ENCODE peak calls at places on chromosomes 3 and 15, in six cellular contexts. One of them, this sample, is unnamed.

GRCh38 chr15:91113036-91113435 is 13.0 kb downstream of the SV2B start:
- DNase-seq in K562: no peak
- DNase-seq in GM12878: no peak
- DNase-seq in H1: no peak
- DNase-seq in GM12891: no peak
- DNase-seq in HepG2: no peak
- DNase-seq in this sample: no peak

GRCh38 chr15:31397851-31398661 is 71.4 kb downstream of the KLF13 start:
- DNase-seq in H1: no peak
- DNase-seq in HepG2: no peak
- DNase-seq in GM12878: no peak
- DNase-seq in K562: no peak
- DNase-seq in GM12891: no peak
- DNase-seq in this sample: no peak

GRCh38 chr3:122665226-122665786 is 15.3 kb upstream of the PARP14 start:
- DNase-seq in H1: no peak
- DNase-seq in K562: no peak
- DNase-seq in GM12891: no peak
- DNase-seq in HepG2: no peak
- DNase-seq in GM12878: no peak
- DNase-seq in this sample: no peak

GRCh38 chr3:113423699-113424098 is 17.6 kb downstream of the CFAP44 start:
- DNase-seq in HepG2: no peak
- DNase-seq in GM12878: peak
- DNase-seq in H1: no peak
- DNase-seq in K562: no peak
- DNase-seq in GM12891: no peak
- DNase-seq in this sample: no peak

GRCh38 chr3:133124511-133124910 is 86.3 kb downstream of the TMEM108 start:
- DNase-seq in H1: no peak
- DNase-seq in GM12878: no peak
- DNase-seq in GM12891: no peak
- DNase-seq in K562: no peak
- DNase-seq in HepG2: no peak
- DNase-seq in this sample: no peak

GRCh38 chr15:78353093-78353492 is 12.9 kb downstream of the CRABP1 start:
- DNase-seq in H1: no peak
- DNase-seq in GM12891: no peak
- DNase-seq in GM12878: peak
- DNase-seq in K562: peak
- DNase-seq in HepG2: peak
- DNase-seq in this sample: no peak

GRCh38 chr3:157261000-157261399 is 101.1 kb upstream of the CCNL1 start:
- DNase-seq in H1: no peak
- DNase-seq in GM12878: no peak
- DNase-seq in HepG2: no peak
- DNase-seq in GM12891: no peak
- DNase-seq in K562: no peak
- DNase-seq in this sample: no peak

GRCh38 chr3:153127788-153128187 is 34.2 kb upstream of the RAP2B start:
- DNase-seq in HepG2: no peak
- DNase-seq in GM12891: no peak
- DNase-seq in GM12878: no peak
- DNase-seq in H1: no peak
- DNase-seq in K562: no peak
- DNase-seq in this sample: no peak

GRCh38 chr3:8593022-8593817 is 51.4 kb downstream of the SSUH2 start:
- DNase-seq in K562: no peak
- DNase-seq in HepG2: no peak
- DNase-seq in H1: peak
- DNase-seq in GM12891: no peak
- DNase-seq in GM12878: no peak
- DNase-seq in this sample: no peak

GRCh38 chr3:99686469-99686868 is 48.1 kb downstream of the COL8A1 start:
- DNase-seq in H1: no peak
- DNase-seq in GM12891: no peak
- DNase-seq in GM12878: no peak
- DNase-seq in K562: no peak
- DNase-seq in HepG2: no peak
- DNase-seq in this sample: no peak
- TF ChIP-seq POLR2A in H1: no peak
- TF ChIP-seq POLR2A in GM12891: no peak
- TF ChIP-seq POLR2A in GM12878: no peak
- TF ChIP-seq POLR2A in K562: no peak
- TF ChIP-seq POLR2A in HepG2: no peak
- TF ChIP-seq POLR2A in this sample: no peak

DNA sequence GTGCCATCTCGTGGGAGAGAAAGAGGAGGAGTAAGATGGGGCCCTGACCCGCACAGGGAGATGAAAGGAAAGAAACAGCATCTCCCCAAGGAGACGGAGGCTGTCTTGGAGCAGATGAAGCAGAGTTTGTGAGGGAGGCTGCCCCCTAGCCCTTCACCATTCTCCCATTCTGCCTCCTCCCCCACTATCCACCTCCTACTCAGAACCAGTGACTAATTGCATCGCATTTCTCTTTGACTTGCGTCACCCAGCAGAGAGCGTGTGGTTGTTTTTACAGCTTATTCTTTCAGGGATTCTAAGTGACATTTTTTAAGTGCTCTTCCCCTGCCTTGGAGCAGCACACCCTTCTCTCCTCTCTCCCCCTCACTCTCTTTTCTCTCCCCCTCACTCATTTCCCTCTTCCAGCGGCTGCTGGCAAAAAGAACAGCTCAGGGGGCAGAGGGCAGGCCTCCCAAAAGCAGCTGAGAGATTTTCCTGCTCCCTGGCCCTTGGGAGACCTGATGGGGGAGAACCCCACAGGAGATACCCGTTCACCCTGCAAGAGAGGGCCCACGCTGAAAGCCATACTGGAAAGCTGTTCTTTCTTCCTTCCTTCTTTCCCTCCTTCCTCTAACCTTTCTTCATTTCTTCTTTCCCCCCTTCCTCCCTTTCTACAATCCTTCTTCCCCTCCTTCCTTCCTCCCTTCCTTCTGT is 91.8 kb downstream of the MRPL46 start:
- DNase-seq in K562: no peak
- DNase-seq in H1: peak
- DNase-seq in GM12891: no peak
- DNase-seq in HepG2: no peak
- DNase-seq in GM12878: no peak
- DNase-seq in this sample: no peak
- TF ChIP-seq TAF1 in K562: no peak
- TF ChIP-seq TAF1 in H1: no peak
- TF ChIP-seq TAF1 in GM12891: no peak
- TF ChIP-seq TAF1 in HepG2: no peak
- TF ChIP-seq TAF1 in GM12878: no peak
- TF ChIP-seq TAF1 in this sample: no peak

DNA sequence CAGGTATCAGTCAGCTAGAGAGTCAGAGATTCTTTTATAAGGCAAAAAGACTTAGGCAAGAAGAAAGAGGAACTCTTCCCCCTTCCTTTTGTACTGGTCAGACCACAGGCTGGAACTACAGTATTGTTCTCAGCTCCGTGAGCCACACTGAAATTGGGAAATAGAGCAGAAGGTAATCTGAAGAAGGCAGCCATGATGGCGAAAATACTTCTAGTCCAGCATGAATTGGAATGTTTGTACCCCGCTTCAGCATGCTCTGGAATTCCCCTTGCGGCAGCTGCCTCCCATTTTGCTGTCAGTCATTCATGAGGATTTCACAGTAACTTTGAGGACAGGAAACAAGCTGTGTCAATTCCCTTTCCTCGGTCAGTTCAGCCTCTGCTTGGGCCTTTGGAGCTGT is 96.2 kb downstream of the CORO2B start:
- DNase-seq in GM12891: no peak
- DNase-seq in H1: no peak
- DNase-seq in HepG2: no peak
- DNase-seq in K562: no peak
- DNase-seq in GM12878: peak
- DNase-seq in this sample: no peak
- TF ChIP-seq POLR2AphosphoS5 in GM12891: no peak
- TF ChIP-seq POLR2AphosphoS5 in H1: no peak
- TF ChIP-seq POLR2AphosphoS5 in HepG2: no peak
- TF ChIP-seq POLR2AphosphoS5 in K562: no peak
- TF ChIP-seq POLR2AphosphoS5 in GM12878: no peak
- TF ChIP-seq POLR2AphosphoS5 in this sample: no peak

DNA sequence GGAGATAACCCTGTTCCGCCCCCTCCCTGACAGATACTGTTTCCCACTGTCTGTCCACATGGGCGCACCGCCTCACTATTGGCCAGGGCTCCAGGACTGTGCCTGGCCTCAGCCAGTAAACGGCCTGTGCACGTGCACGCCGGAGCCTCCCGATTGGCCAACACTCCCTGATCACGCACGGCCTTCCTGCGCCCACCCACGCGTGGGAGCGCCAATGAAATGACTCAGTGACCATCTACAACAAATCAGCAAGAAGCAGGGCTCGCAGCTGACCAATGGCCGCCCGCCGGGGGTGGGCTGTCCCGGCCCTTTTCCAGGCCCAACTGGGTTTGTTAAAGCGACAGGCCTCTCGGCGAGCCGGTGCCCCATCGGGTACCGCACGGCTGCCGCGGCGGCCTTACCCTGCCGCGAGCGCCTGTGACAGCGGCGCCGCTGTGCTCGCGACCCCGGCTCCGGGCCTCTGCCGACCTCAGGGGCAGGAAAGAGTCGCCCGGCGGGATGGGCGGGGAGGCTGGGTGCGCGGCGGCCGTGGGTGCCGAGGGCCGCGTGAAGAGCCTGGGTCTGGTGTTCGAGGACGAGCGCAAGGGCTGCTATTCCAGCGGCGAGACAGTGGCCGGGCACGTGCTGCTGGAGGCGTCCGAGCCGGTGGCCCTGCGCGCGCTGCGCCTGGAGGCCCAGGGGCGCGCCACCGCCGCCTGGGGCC is at the start of gene ARRDC4:
- DNase-seq in H1: peak
- DNase-seq in GM12891: peak
- DNase-seq in HepG2: peak
- DNase-seq in K562: peak
- DNase-seq in GM12878: no peak
- DNase-seq in this sample: no peak
- TF ChIP-seq POLR2A in H1: no peak
- TF ChIP-seq POLR2A in GM12891: no peak
- TF ChIP-seq POLR2A in HepG2: no peak
- TF ChIP-seq POLR2A in K562: peak
- TF ChIP-seq POLR2A in GM12878: no peak
- TF ChIP-seq POLR2A in this sample: no peak

GRCh38 chr3:31859245-31859644 is 121.8 kb downstream of the OSBPL10 start:
- DNase-seq in HepG2: no peak
- DNase-seq in H1: no peak
- DNase-seq in K562: no peak
- DNase-seq in GM12878: no peak
- DNase-seq in GM12891: no peak
- DNase-seq in this sample: no peak
- TF ChIP-seq TAF1 in HepG2: no peak
- TF ChIP-seq TAF1 in H1: no peak
- TF ChIP-seq TAF1 in K562: no peak
- TF ChIP-seq TAF1 in GM12878: no peak
- TF ChIP-seq TAF1 in GM12891: no peak
- TF ChIP-seq TAF1 in this sample: no peak

GRCh38 chr3:32467333-32468070 is 35.1 kb downstream of the CMTM6 start:
- DNase-seq in GM12891: peak
- DNase-seq in HepG2: no peak
- DNase-seq in GM12878: no peak
- DNase-seq in H1: peak
- DNase-seq in K562: peak
- DNase-seq in this sample: peak

GRCh38 chr3:32470362-32470761 is 32.3 kb downstream of the CMTM6 start:
- DNase-seq in GM12878: no peak
- DNase-seq in HepG2: no peak
- DNase-seq in H1: no peak
- DNase-seq in K562: no peak
- DNase-seq in GM12891: no peak
- DNase-seq in this sample: no peak

GRCh38 chr3:32474201-32474600 is 28.5 kb downstream of the CMTM6 start:
- DNase-seq in GM12878: no peak
- DNase-seq in K562: no peak
- DNase-seq in HepG2: no peak
- DNase-seq in H1: no peak
- DNase-seq in GM12891: no peak
- DNase-seq in this sample: no peak

GRCh38 chr3:32469151-32469874 is 33.3 kb downstream of the CMTM6 start:
- DNase-seq in GM12891: no peak
- DNase-seq in K562: no peak
- DNase-seq in HepG2: no peak
- DNase-seq in H1: no peak
- DNase-seq in GM12878: no peak
- DNase-seq in this sample: no peak

GRCh38 chr3:32472716-32473115 is 29.9 kb downstream of the CMTM6 start:
- DNase-seq in H1: no peak
- DNase-seq in GM12878: no peak
- DNase-seq in HepG2: no peak
- DNase-seq in K562: no peak
- DNase-seq in GM12891: no peak
- DNase-seq in this sample: no peak
- TF ChIP-seq POLR2AphosphoS5 in H1: no peak
- TF ChIP-seq POLR2AphosphoS5 in GM12878: no peak
- TF ChIP-seq POLR2AphosphoS5 in HepG2: no peak
- TF ChIP-seq POLR2AphosphoS5 in K562: no peak
- TF ChIP-seq POLR2AphosphoS5 in GM12891: no peak
- TF ChIP-seq POLR2AphosphoS5 in this sample: no peak

DNA sequence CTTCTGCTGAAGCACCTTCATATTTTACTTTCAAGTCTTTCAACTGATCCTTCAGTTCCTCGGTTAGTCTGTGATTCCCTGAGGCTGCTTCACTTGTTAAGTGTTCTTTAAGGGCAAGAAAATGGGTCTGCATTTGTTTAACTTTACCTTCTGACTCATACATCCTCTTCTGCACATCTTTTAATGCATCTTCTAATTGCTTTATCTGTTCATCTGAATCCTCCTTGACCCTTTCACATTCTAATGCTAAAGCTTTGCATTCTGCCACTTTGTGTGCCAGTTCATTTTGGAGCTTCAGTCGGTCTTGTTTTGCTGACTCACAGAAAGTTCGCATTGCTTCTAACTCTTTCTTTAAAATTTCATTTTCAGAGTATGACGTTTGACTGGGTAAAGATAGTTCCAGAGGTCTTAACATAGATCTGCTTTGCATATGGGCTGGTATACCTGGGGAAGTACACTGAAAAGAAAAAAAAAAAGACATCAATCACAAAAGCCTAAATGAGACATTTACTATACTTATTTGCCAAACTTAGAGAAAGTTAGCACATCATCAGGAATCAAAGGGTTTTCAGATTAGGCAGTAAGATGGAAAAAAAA is 94.3 kb downstream of the UACA start:
- DNase-seq in GM12891: peak
- DNase-seq in K562: no peak
- DNase-seq in HepG2: no peak
- DNase-seq in GM12878: peak
- DNase-seq in H1: no peak
- DNase-seq in this sample: no peak
- TF ChIP-seq POLR2A in GM12891: no peak
- TF ChIP-seq POLR2A in K562: no peak
- TF ChIP-seq POLR2A in HepG2: no peak
- TF ChIP-seq POLR2A in GM12878: no peak
- TF ChIP-seq POLR2A in H1: no peak
- TF ChIP-seq POLR2A in this sample: no peak